ENCODE peak calls at places on chromosomes 6 and 20, in seven cellular contexts. R is CD8-positive, alpha-beta T cell; N is CD8-positive, alpha-beta memory T cell; F is cardiac muscle cell; Y is upper lobe of right lung; Z is lower lobe of right lung; A is uterus. G is an unnamed sample.

GRCh38 chr6:18155273-18155863 is at the start of gene KDM1B:
- DNase-seq in R (peak; percentile 98), N (peak; percentile 99), F (peak; percentile 99), Y (peak; percentile 100), Z (peak; percentile 99), A (peak; percentile 99), G (no peak)

GRCh38 chr6:37565267-37566208 is 65.8 kb upstream of the CCDC167 start:
- DNase-seq in R (no peak), N (no peak), F (no peak), Y (no peak), Z (no peak), A (no peak), G (no peak)

GRCh38 chr20:32582659-32583580 is 2.2 kb downstream of the NOL4L start:
- DNase-seq in R (no peak), N (peak; percentile 22), F (peak; percentile 49), Y (no peak), Z (no peak), A (peak; percentile 54), G (no peak)

GRCh38 chr6:83055366-83055964 is 10.2 kb downstream of the UBE3D start:
- DNase-seq in R (peak; percentile 40), N (peak; percentile 31), F (peak; percentile 66), Y (no peak), Z (no peak), A (peak; percentile 38), G (no peak)

GRCh38 chr20:44407402-44408184 is 52.1 kb downstream of the HNF4A start:
- DNase-seq in R (no peak), N (no peak), F (peak; percentile 66), Y (no peak), Z (no peak), A (no peak), G (no peak)

GRCh38 chr6:10542135-10542689 is 21.1 kb downstream of the GCNT2 start:
- DNase-seq in R (no peak), N (no peak), F (no peak), Y (no peak), Z (no peak), A (no peak), G (no peak)

GRCh38 chr6:25359191-25359861 is 80.2 kb downstream of the CARMIL1 start:
- DNase-seq in R (no peak), N (no peak), F (peak; percentile 84), Y (no peak), Z (no peak), A (peak; percentile 51), G (no peak)

GRCh38 chr6:74519172-74519571 is 686.7 kb downstream of the COL12A1 start:
- DNase-seq in R (no peak), N (no peak), F (peak; percentile 67), Y (no peak), Z (no peak), A (no peak), G (no peak)

GRCh38 chr20:2314759-2315439 is 19.1 kb downstream of the TGM3 start:
- DNase-seq in R (no peak), N (no peak), F (peak; percentile 89), Y (no peak), Z (no peak), A (no peak), G (no peak)

GRCh38 chr20:17796096-17796563 is 96.4 kb downstream of the BANF2 start:
- DNase-seq in R (no peak), N (no peak), F (peak; percentile 86), Y (no peak), Z (peak; percentile 65), A (peak; percentile 66), G (peak; percentile 72)

GRCh38 chr6:158662607-158663464 is 13.0 kb downstream of the SYTL3 start:
- DNase-seq in R (no peak), N (no peak), F (peak; percentile 74), Y (no peak), Z (no peak), A (peak; percentile 59), G (no peak)

GRCh38 chr6:63493557-63493956 is 78.7 kb upstream of the LOC128125822 start:
- DNase-seq in R (no peak), N (no peak), F (no peak), Y (no peak), Z (no peak), A (no peak), G (no peak)

DNA sequence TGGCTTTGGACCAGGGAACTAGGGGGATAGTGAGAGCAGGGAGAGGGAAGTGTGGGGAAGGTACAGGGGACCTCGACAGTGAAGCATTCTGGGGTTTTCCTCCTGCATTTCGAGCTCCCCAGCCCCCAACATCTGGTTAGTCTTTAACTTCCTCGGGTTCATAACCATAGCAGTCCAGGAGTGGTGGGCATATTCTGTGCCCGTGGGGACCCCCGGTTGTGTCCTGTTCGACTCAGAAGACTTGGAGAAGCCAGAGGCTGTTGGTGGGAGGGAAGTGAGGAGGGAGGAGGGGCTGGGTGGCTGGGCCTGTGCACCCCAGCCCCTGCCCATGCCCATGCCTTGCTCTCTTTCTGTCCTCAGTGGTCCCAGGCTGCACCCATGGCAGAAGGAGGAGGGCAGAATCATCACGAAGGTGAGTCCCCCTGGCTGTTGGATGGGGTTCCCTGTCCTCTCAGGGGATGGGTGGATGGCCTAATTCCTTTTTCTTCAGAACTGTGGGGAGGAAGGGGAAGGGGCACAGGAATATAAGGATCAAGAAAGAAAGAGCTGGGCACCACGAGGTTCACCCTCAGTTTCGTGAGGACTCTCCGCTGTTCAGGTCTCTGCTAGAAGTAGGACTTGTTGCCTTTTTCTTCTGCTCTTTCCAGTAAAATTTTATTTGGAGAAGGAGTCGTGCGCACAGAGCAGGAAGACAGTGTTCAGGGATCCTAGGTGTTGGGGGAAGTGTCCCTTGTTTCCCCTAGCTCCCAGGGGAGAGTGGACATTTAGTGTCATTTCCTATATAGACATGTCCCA is 4.2 kb downstream of the VEGFA start:
- DNase-seq in R (no peak), N (no peak), F (no peak), Y (peak; percentile 33), Z (no peak), A (no peak), G (no peak)
- H3K27ac ChIP-seq in R (no peak overlapping the region), N (peak overlapping the region; percentile 92), F (peak overlapping the region; percentile 90), Y (no peak overlapping the region), Z (peak overlapping the region; percentile 92), A (peak overlapping the region; percentile 89), G (peak overlapping the region; percentile 92)

GRCh38 chr6:104700371-104701185 is 159.1 kb downstream of the HACE1 start:
- DNase-seq in R (no peak), N (no peak), F (no peak), Y (no peak), Z (no peak), A (no peak), G (no peak)

GRCh38 chr6:104702126-104702841 is 157.4 kb downstream of the HACE1 start:
- DNase-seq in R (no peak), N (no peak), F (no peak), Y (no peak), Z (no peak), A (no peak), G (no peak)

GRCh38 chr6:104705916-104706442 is 153.7 kb downstream of the HACE1 start:
- DNase-seq in R (no peak), N (no peak), F (no peak), Y (no peak), Z (no peak), A (no peak), G (no peak)

GRCh38 chr6:104705095-104705707 is 154.5 kb downstream of the HACE1 start:
- DNase-seq in R (peak; percentile 42), N (peak; percentile 50), F (peak; percentile 72), Y (no peak), Z (no peak), A (no peak), G (no peak)

DNA sequence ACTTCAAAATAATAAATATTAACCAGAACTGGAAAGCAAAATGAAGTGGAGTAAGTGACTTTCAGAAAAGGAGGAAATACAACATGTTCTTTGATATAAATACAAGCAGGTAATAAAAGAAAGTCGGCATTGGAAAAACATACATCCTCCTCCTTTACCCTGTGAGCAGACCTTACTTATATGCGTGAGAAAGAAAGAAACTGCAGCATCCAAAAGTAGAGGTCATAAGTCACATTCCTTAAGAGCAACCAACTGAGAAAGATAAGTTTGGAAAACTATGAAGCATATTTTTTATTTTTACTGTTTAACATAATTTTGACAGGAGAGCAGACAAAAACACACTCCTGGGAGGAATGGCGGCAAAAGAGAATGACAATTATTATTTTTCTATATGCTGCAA is 155.5 kb downstream of the HACE1 start:
- DNase-seq in R (no peak), N (no peak), F (no peak), Y (no peak), Z (no peak), A (no peak), G (no peak)
- H3K27ac ChIP-seq in R (no peak overlapping the region), N (no peak overlapping the region), F (no peak overlapping the region), Y (no peak overlapping the region), Z (peak overlapping the region; percentile 53), A (no peak overlapping the region), G (no peak overlapping the region)

DNA sequence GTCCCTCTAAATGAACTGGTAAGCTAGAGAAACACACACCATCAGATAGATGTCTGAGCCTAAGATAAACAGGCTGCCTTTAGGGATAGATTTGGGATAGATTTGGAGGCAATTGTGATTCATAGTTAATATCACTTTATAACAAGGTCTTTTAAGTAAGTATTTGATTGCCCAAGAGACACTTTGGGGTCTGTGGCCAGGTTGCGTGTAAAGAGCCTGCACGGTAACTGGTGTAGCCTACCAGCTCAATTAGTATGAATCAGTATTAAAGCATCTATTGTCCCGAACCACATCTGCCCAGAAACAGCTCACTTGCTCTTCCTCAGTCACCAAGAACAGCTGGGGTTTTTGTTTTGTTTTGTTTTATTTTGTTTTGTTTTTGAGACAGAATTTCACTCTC is 193.3 kb downstream of the SASH1 start:
- DNase-seq in R (no peak), N (no peak), F (peak; percentile 27), Y (no peak), Z (no peak), A (no peak), G (no peak)
- H3K27ac ChIP-seq in R (no peak overlapping the region), N (no peak overlapping the region), F (no peak overlapping the region), Y (no peak overlapping the region), Z (no peak overlapping the region), A (no peak overlapping the region), G (no peak overlapping the region)

GRCh38 chr6:13593720-13594119 is 19.3 kb downstream of the SIRT5 start:
- DNase-seq in R (no peak), N (no peak), F (peak; percentile 43), Y (no peak), Z (no peak), A (no peak), G (no peak)
- H3K27ac ChIP-seq in R (no peak overlapping the region), N (no peak overlapping the region), F (no peak overlapping the region), Y (no peak overlapping the region), Z (no peak overlapping the region), A (no peak overlapping the region), G (no peak overlapping the region)